ENCODE peak calls at places on chromosomes 12 and 14, in seven cellular contexts. Z is stomach, V is WERI-Rb-1, J is AG04450, S is A549, I is neural progenitor cell, U is uterus. B is an unnamed sample. For H3K9me3, the result is how much of the 10 kb centered on the place peaks cover.

GRCh38 chr12:101018540-101018939 is 191.5 kb downstream of the SLC5A8 start:
- DNase-seq in Z (no peak), V (no peak), J (peak), S (peak), I (no peak), U (no peak), B (no peak)

GRCh38 chr12:46933947-46934346 is 108.2 kb upstream of the SLC38A4 start:
- DNase-seq in Z (no peak), V (no peak), J (no peak), S (peak), I (peak), U (no peak), B (no peak)

GRCh38 chr14:100132161-100132902 is 27.1 kb downstream of the DEGS2 start:
- DNase-seq in Z (no peak), V (no peak), J (no peak), S (no peak), I (no peak), U (peak), B (no peak)

GRCh38 chr12:85468356-85469157 is 188.5 kb downstream of the ALX1 start:
- DNase-seq in Z (peak), V (peak), J (peak), S (peak), I (peak), U (no peak), B (peak)

GRCh38 chr14:65239143-65239672 is 136.9 kb upstream of the MAX start:
- DNase-seq in Z (no peak), V (no peak), J (no peak), S (no peak), I (no peak), U (no peak), B (peak)

GRCh38 chr14:65915125-65915524 is 502.6 kb downstream of the FUT8 start:
- DNase-seq in Z (no peak), V (no peak), J (no peak), S (no peak), I (no peak), U (no peak), B (no peak)

GRCh38 chr14:26966942-26967341 is 369.1 kb upstream of the NOVA1 start:
- DNase-seq in Z (no peak), V (no peak), J (no peak), S (no peak), I (no peak), U (peak), B (no peak)

GRCh38 chr12:5806376-5807089 is 138.5 kb downstream of the ANO2 start:
- DNase-seq in Z (no peak), V (no peak), J (no peak), S (no peak), I (no peak), U (no peak), B (no peak)

GRCh38 chr12:122123051-122123760 is 44.6 kb downstream of the MLXIP start:
- DNase-seq in Z (peak), V (peak), J (no peak), S (peak), I (peak), U (peak), B (peak)

GRCh38 chr12:123436017-123436964 is at the start of gene RILPL2:
- DNase-seq in Z (peak), V (peak), J (no peak), S (peak), I (peak), U (peak), B (peak)

GRCh38 chr12:67202344-67203012 is 66.7 kb upstream of the CAND1 start:
- DNase-seq in Z (no peak), V (no peak), J (no peak), S (no peak), I (no peak), U (no peak), B (no peak)

GRCh38 chr12:131087302-131087818 is 133.7 kb downstream of the ADGRD1 start:
- DNase-seq in Z (peak), V (peak), J (no peak), S (no peak), I (no peak), U (peak), B (no peak)

GRCh38 chr12:3658327-3659163 is 94.4 kb downstream of the CRACR2A start:
- DNase-seq in Z (peak), V (peak), J (no peak), S (no peak), I (peak), U (no peak), B (peak)

GRCh38 chr14:89465894-89466293 is 48.9 kb upstream of the FOXN3 start:
- DNase-seq in Z (no peak), V (no peak), J (no peak), S (no peak), I (no peak), U (no peak), B (no peak)

GRCh38 chr12:128644664-128645296 is 179.0 kb downstream of the SLC15A4 start:
- DNase-seq in Z (peak), V (peak), J (no peak), S (peak), I (peak), U (peak), B (peak)

GRCh38 chr14:65296402-65296801 is 116.1 kb upstream of the FUT8 start:
- DNase-seq in Z (peak), V (no peak), J (no peak), S (no peak), I (no peak), U (no peak), B (no peak)

GRCh38 chr12:63149884-63150254 is 1.1 kb downstream of the AVPR1A start:
- DNase-seq in Z (no peak), V (no peak), J (no peak), S (no peak), I (peak), U (peak), B (no peak)

GRCh38 chr12:64404470-64405446 is 566 bp downstream of the XPOT start:
- DNase-seq in Z (peak), V (peak), J (peak), S (peak), I (no peak), U (peak), B (peak)

GRCh38 chr14:68770553-68771286 is 22.1 kb downstream of the ZFP36L1 start:
- DNase-seq in Z (no peak), V (no peak), J (no peak), S (no peak), I (no peak), U (no peak), B (no peak)

GRCh38 chr14:101497910-101498860 is 63.1 kb upstream of the DIO3 start:
- DNase-seq in Z (peak), V (no peak), J (no peak), S (no peak), I (no peak), U (peak), B (no peak)

GRCh38 chr12:2163172-2163927 is 110.6 kb downstream of the CACNA1C start:
- DNase-seq in Z (peak), V (no peak), J (peak), S (no peak), I (no peak), U (peak), B (peak)

GRCh38 chr12:121452356-121453021 is 52.6 kb downstream of the RNF34 start:
- DNase-seq in Z (no peak), V (no peak), J (no peak), S (no peak), I (no peak), U (peak), B (peak)

GRCh38 chr12:56288705-56289387 is 11.3 kb downstream of the CS start:
- DNase-seq in Z (no peak), V (no peak), J (no peak), S (no peak), I (no peak), U (no peak), B (no peak)

GRCh38 chr12:82299617-82300016 is 58.6 kb downstream of the CCDC59 start:
- DNase-seq in Z (no peak), V (no peak), J (no peak), S (no peak), I (no peak), U (no peak), B (no peak)

GRCh38 chr14:104734051-104734587 is 10.1 kb downstream of the ADSS1 start:
- DNase-seq in Z (no peak), V (no peak), J (no peak), S (no peak), I (no peak), U (no peak), B (no peak)

GRCh38 chr12:76866726-76867125 is 12.1 kb downstream of the CSRP2 start:
- DNase-seq in Z (no peak), V (peak), J (no peak), S (no peak), I (peak), U (no peak), B (no peak)

GRCh38 chr14:74518221-74518620 is 24.7 kb downstream of the ISCA2 start:
- DNase-seq in Z (no peak), V (peak), J (no peak), S (no peak), I (no peak), U (no peak), B (no peak)

GRCh38 chr14:68663385-68664076 is 129.3 kb downstream of the ZFP36L1 start:
- DNase-seq in Z (no peak), V (no peak), J (no peak), S (no peak), I (no peak), U (peak), B (no peak)

GRCh38 chr14:71262466-71262865 is 355.2 kb downstream of the PCNX1 start:
- DNase-seq in Z (no peak), V (no peak), J (no peak), S (no peak), I (no peak), U (no peak), B (no peak)

GRCh38 chr12:48601013-48601756 is 31.3 kb upstream of the LALBA start:
- DNase-seq in Z (no peak), V (no peak), J (no peak), S (no peak), I (peak), U (no peak), B (no peak)

GRCh38 chr12:119868992-119869391 is 8.1 kb downstream of the CIT start:
- DNase-seq in Z (no peak), V (no peak), J (no peak), S (no peak), I (no peak), U (no peak), B (no peak)

GRCh38 chr12:89636776-89637160 is 71.9 kb downstream of the ATP2B1 start:
- DNase-seq in Z (no peak), V (no peak), J (no peak), S (no peak), I (no peak), U (no peak), B (no peak)

GRCh38 chr14:70333289-70333688 is 26.2 kb downstream of the COX16 start:
- DNase-seq in Z (no peak), V (no peak), J (no peak), S (no peak), I (no peak), U (no peak), B (no peak)

GRCh38 chr14:103207038-103207403 is 83.8 kb downstream of the TNFAIP2 start:
- DNase-seq in Z (peak), V (no peak), J (no peak), S (no peak), I (peak), U (peak), B (peak)
- H3K27ac ChIP-seq in Z (peak), V (no peak), J (peak), S (no peak), I (no peak), U (peak), B (peak)

GRCh38 chr14:75986439-75986765 is 839 bp downstream of the IFT43 start:
- DNase-seq in Z (no peak), V (no peak), J (no peak), S (no peak), I (no peak), U (no peak), B (no peak)

GRCh38 chr14:75991753-75992152 is 6.2 kb downstream of the IFT43 start:
- DNase-seq in Z (no peak), V (no peak), J (no peak), S (no peak), I (no peak), U (no peak), B (no peak)

GRCh38 chr14:75990297-75990696 is 4.7 kb downstream of the IFT43 start:
- DNase-seq in Z (no peak), V (no peak), J (no peak), S (no peak), I (no peak), U (no peak), B (no peak)

GRCh38 chr14:75987201-75987970 is 1.8 kb downstream of the IFT43 start:
- DNase-seq in Z (no peak), V (no peak), J (no peak), S (no peak), I (no peak), U (no peak), B (no peak)

GRCh38 chr14:75989134-75989533 is 3.6 kb downstream of the IFT43 start:
- DNase-seq in Z (no peak), V (no peak), J (no peak), S (no peak), I (no peak), U (peak), B (no peak)
- H3K9me3 ChIP-seq in Z (under half), V (under half), J (under half), S (under half), I (under half), U (under half), B (under half)

DNA sequence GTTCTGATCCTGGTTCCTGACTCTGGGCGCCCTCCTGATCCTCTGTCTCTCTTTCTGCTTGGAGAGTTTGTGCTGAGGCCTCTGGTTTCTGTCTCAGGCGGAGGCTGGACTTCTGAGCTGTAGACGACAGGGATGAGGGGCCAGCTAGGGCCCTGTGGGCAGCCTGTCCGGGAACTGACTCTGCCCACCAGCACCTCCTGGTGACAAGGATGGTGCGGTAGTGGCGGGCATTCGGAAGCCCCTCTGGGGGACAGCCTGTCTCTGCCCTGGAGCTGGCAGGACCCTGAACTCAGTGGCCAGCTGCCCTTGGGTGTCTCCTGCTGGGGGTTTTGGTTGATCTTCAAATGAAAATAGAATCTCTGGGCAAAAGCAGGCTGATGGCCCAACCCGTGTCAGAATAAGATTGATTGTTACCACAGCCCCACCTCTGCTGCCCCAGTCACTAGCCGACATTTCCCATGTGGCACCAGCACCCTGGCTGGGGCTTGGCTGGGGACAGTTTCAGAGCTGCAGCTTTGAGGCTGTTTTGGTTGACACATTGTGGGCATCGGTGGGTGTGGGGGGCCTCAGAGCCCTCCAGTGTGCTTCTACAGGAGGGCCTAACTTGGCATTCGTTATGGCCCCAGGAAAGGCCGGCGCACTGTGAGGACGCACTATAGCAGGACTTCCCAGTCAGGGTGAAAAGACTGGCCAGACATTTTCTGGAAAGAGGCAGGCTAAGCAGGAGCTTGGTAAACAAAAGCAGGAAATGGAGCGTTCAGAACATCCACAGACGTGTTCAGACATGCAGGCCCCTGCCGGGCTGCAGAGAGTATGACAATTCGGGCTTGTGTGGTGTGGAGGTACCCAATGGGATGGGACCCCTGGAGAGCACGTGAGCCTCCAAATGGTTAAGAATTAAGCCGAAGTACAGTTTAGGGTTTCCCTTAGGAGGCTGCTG is 16.1 kb downstream of the KRT80 start:
- DNase-seq in Z (no peak), V (peak), J (no peak), S (no peak), I (peak), U (no peak), B (no peak)
- H3K27ac ChIP-seq in Z (no peak), V (peak), J (peak), S (peak), I (no peak), U (no peak), B (no peak)

DNA sequence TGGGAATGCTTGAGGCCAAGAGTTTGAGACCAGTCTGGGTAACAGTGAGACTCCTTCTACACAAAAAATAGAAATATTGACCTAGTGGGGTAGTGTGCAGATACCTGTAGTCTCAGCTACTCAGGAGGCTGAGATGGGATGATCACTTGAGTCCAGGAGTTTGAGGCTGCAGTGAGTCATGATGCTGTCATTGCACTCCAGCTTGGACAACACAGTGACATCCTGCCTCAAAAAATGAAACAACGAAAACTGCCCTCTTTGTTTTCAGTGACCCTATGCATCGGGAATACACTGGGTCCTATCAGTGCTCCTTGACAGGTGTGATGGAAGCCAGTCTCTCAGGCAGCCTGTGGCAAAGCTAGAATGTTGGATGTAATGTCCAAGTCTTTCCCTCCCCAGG is 311.5 kb upstream of the OR4E1 start:
- DNase-seq in Z (no peak), V (no peak), J (no peak), S (no peak), I (no peak), U (no peak), B (no peak)
- H3K9me3 ChIP-seq in Z (under half), V (under half), J (under half), S (under half), I (under half), U (under half), B (under half)

GRCh38 chr12:11757531-11757930 is 108.1 kb downstream of the ETV6 start:
- DNase-seq in Z (no peak), V (no peak), J (no peak), S (no peak), I (no peak), U (no peak), B (no peak)

GRCh38 chr12:11755311-11755930 is 105.9 kb downstream of the ETV6 start:
- DNase-seq in Z (no peak), V (no peak), J (no peak), S (no peak), I (no peak), U (no peak), B (no peak)

GRCh38 chr12:11756523-11756922 is 107.0 kb downstream of the ETV6 start:
- DNase-seq in Z (no peak), V (no peak), J (no peak), S (no peak), I (no peak), U (no peak), B (no peak)

GRCh38 chr12:11757095-11757494 is 107.6 kb downstream of the ETV6 start:
- DNase-seq in Z (no peak), V (no peak), J (no peak), S (no peak), I (no peak), U (peak), B (no peak)

DNA sequence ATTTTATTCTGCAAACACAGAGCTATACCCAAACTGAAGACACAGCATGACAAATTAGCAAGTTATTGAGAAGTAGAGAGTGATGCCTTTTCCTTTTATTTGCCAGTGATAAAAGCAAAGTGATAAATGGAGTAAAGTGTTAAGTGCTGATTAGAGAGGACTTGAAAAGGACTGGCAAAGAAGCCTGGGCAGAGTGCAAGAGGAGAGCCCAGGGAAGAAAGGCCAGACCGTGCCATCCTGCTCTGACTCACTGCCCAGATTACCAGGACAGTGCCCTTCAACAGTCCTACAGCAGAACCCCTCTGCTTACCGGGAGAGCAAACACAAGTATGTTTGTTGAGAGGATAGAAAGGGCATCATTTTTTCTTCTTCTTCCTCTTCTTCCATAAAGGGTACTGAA is 106.5 kb downstream of the ETV6 start:
- DNase-seq in Z (no peak), V (no peak), J (no peak), S (no peak), I (no peak), U (no peak), B (no peak)
- H3K27ac ChIP-seq in Z (peak), V (no peak), J (no peak), S (no peak), I (no peak), U (peak), B (peak)

GRCh38 chr12:34292736-34293625 is 270.7 kb downstream of the ALG10 start:
- DNase-seq in Z (no peak), V (peak), J (no peak), S (no peak), I (no peak), U (peak), B (no peak)
- H3K9me3 ChIP-seq in Z (under half), V (under half), J (half or more), S (under half), I (under half), U (under half), B (under half)

GRCh38 chr12:57886590-57887363 is 40.2 kb upstream of the CTDSP2 start:
- DNase-seq in Z (no peak), V (no peak), J (no peak), S (no peak), I (no peak), U (no peak), B (no peak)
- H3K27ac ChIP-seq in Z (peak), V (no peak), J (no peak), S (no peak), I (no peak), U (peak), B (peak)

B was measured in colonic mucosa.